ENCODE peak calls at places on chromosomes 1 and 21, in eight cellular contexts. A, K, S, L, C, P, E and D are unnamed samples.

GRCh38 chr21:44509539-44509938 is 30.5 kb downstream of the KRTAP10-1 start:
- DNase-seq in A (no peak), K (no peak), S (no peak), L (peak; percentile 71), C (no peak), P (no peak), E (no peak), D (no peak)

GRCh38 chr1:19676438-19676922 is 11.8 kb downstream of the HTR6 start:
- DNase-seq in A (peak; percentile 28), K (peak; percentile 81), S (peak; percentile 82), L (no peak), C (no peak), P (peak; percentile 84), E (peak; percentile 38), D (peak; percentile 59)

GRCh38 chr21:26169611-26170470 is 729 bp downstream of the APP start:
- DNase-seq in A (peak; percentile 22), K (peak; percentile 44), S (peak; percentile 63), L (peak; percentile 83), C (no peak), P (no peak), E (no peak), D (peak; percentile 65)

GRCh38 chr1:36391271-36391670 is 5.5 kb upstream of the STK40 start:
- DNase-seq in A (no peak), K (no peak), S (no peak), L (no peak), C (no peak), P (no peak), E (no peak), D (no peak)

GRCh38 chr1:220900842-220901241 is 21.6 kb downstream of the HLX start:
- DNase-seq in A (no peak), K (no peak), S (no peak), L (no peak), C (no peak), P (no peak), E (no peak), D (no peak)

GRCh38 chr1:234313171-234313570 is 60.1 kb upstream of the COA6 start:
- DNase-seq in A (no peak), K (no peak), S (no peak), L (no peak), C (no peak), P (no peak), E (peak; percentile 12), D (no peak)

GRCh38 chr1:85656256-85656655 is 52.0 kb downstream of the ZNHIT6 start:
- DNase-seq in A (no peak), K (no peak), S (no peak), L (no peak), C (no peak), P (no peak), E (no peak), D (peak; percentile 75)

GRCh38 chr1:200415227-200415626 is 5.4 kb upstream of the ZNF281 start:
- DNase-seq in A (no peak), K (no peak), S (no peak), L (no peak), C (no peak), P (no peak), E (no peak), D (no peak)

GRCh38 chr21:34836103-34836932 is 167.5 kb downstream of the CLIC6 start:
- DNase-seq in A (peak; percentile 60), K (no peak), S (no peak), L (no peak), C (no peak), P (no peak), E (peak; percentile 92), D (peak; percentile 100)

GRCh38 chr1:156750932-156751723 is at the start of gene HDGF:
- DNase-seq in A (no peak), K (peak; percentile 70), S (peak; percentile 72), L (peak; percentile 72), C (no peak), P (peak; percentile 64), E (no peak), D (no peak)

GRCh38 chr21:44420416-44421205 is 34.7 kb upstream of the LRRC3 start:
- DNase-seq in A (no peak), K (no peak), S (no peak), L (no peak), C (no peak), P (no peak), E (no peak), D (no peak)

GRCh38 chr1:203390298-203390697 is 39.4 kb upstream of the FMOD start:
- DNase-seq in A (no peak), K (no peak), S (no peak), L (no peak), C (no peak), P (no peak), E (no peak), D (no peak)

GRCh38 chr1:39478536-39478935 is 12.9 kb upstream of the BMP8A start:
- DNase-seq in A (no peak), K (no peak), S (no peak), L (no peak), C (no peak), P (no peak), E (no peak), D (no peak)

GRCh38 chr21:36169465-36170128 is 13.0 kb downstream of the DOP1B start:
- DNase-seq in A (no peak), K (peak; percentile 28), S (no peak), L (no peak), C (no peak), P (no peak), E (no peak), D (no peak)

GRCh38 chr1:29901618-29902017 is 665.3 kb downstream of the PTPRU start:
- DNase-seq in A (no peak), K (peak; percentile 34), S (no peak), L (no peak), C (no peak), P (no peak), E (no peak), D (no peak)

GRCh38 chr21:36798461-36798860 is 99.5 kb downstream of the SIM2 start:
- DNase-seq in A (no peak), K (no peak), S (no peak), L (no peak), C (no peak), P (no peak), E (no peak), D (no peak)

GRCh38 chr1:31691951-31692350 is 11.9 kb downstream of the COL16A1 start:
- DNase-seq in A (no peak), K (no peak), S (no peak), L (no peak), C (no peak), P (no peak), E (no peak), D (no peak)

GRCh38 chr1:153962088-153963029 is 978 bp downstream of the SLC39A1 start:
- DNase-seq in A (no peak), K (no peak), S (no peak), L (no peak), C (no peak), P (no peak), E (peak; percentile 26), D (peak; percentile 60)

GRCh38 chr1:92934395-92935378 is 26.6 kb downstream of the DIPK1A start:
- DNase-seq in A (no peak), K (no peak), S (no peak), L (peak; percentile 46), C (no peak), P (no peak), E (no peak), D (peak; percentile 76)
- TF ChIP-seq USF2 in A (no peak), K (no peak), S (no peak), L (no peak), C (no peak), P (no peak), E (no peak), D (no peak)

DNA sequence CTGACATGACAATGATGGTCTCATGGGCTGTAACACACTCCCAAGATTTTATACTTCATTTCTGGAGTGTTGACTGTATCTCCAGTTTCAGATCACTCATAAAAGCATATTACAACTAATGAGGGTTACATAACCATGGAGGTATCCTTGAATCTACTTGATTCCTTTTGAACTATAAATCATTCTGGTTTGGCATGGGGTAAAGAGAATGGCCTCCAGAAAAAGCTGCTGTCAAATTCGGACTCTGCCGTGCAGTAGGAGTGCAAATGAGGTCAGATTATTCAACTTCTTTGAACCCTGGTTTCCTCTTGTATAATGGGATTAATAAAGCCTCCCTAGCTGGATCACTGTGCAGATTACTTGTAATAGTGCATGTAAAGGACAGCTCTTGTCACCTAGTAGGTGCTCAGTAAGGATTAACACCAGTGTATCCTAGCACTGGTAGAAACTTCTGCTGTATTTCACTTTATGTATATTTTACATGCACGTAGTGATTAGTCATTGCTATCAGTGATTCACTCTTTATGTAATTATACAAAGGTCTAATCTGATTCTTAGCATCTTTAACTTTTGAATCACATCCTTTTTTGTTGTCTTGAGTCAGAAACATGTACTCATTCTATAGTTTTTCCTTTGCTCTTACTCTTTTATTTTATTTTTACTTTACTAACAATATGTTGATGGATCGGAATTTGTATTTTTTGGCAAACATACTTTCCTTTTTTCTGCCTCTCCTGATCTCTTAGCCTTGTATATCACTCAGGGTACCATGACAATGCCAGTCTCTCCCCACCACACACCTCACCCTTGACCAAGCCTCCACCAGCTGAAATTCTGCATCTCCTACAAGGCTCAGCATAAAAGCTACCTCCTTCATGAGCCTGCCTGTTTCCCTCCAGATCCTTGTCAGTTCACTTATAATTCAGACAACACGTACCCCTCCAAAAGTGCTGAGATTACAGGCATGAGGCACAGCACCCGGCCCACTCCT is 3.2 kb downstream of the LRRC8C start:
- DNase-seq in A (no peak), K (no peak), S (no peak), L (no peak), C (no peak), P (no peak), E (no peak), D (peak; percentile 90)
- TF ChIP-seq CTCF in A (no peak), K (no peak), S (no peak), L (no peak), C (no peak), P (no peak), E (no peak), D (no peak)

DNA sequence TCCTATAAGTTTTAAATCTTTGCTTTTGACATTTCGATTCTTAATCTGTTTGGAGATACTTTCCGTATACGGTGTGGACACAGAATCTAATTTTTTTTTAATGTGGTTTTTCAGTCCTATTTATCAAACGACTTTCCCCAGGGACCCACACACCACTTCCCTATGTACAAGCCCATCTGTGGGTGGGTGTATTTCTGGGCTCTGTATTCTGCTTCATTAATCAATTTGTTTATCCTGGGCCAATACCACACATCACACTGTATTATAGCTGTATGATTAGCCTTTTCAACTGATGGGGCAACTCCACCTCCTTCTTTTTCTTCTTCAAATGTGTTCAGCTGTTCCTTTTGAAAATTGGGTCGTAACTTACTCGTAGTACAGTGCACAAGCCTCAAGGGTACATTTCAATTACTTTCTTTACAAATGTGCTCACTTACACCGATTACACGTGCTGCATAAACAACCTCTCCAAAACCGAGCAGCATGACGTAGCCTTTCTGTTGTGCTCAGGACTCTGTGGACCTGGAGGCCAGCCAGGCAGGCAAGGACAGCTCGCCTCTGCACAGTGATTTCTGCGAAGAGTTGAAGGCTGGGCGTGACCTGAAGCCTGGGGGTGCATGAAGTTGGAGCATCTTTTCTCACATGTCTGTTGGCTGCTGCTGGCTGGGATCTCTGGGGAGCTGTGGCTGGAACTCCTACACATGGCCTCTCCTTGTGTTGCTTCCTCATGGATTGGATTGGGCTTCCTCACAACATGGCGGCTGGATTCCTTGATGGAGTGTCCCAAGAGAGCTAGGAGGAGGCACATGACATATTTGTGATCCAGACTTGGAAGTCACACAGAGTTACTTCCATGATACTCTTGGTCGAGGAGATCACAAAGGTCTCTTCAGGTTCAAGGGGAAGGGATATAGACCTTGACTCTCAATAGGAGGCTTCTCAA is 126.5 kb downstream of the CRYAA start:
- DNase-seq in A (no peak), K (no peak), S (no peak), L (no peak), C (no peak), P (no peak), E (no peak), D (peak; percentile 2)
- TF ChIP-seq USF2 in A (no peak), K (no peak), S (no peak), L (no peak), C (no peak), P (no peak), E (no peak), D (no peak)

GRCh38 chr1:27600500-27601175 is 3.3 kb downstream of the AHDC1 start:
- DNase-seq in A (no peak), K (no peak), S (no peak), L (peak; percentile 77), C (no peak), P (no peak), E (peak; percentile 34), D (peak; percentile 45)
- TF ChIP-seq CTCF in A (no peak), K (no peak), S (peak; percentile 27), L (no peak), C (no peak), P (no peak), E (peak; percentile 19), D (no peak)